ENCODE peak calls at places on chromosomes 6 and 20, in six cellular contexts. One of them, this sample, is unnamed.

GRCh38 chr6:147906361-147906760 is 397.9 kb downstream of the SAMD5 start:
- DNase-seq in uterus: no peak
- DNase-seq in left ventricle myocardium inferior: no peak
- DNase-seq in GM10248: no peak
- DNase-seq in GM23338: no peak
- DNase-seq in Peyer's patch: no peak
- DNase-seq in this sample: no peak

GRCh38 chr6:104558746-104559145 is 301.0 kb downstream of the HACE1 start:
- DNase-seq in left ventricle myocardium inferior: no peak
- DNase-seq in GM10248: no peak
- DNase-seq in Peyer's patch: no peak
- DNase-seq in uterus: no peak
- DNase-seq in GM23338: no peak
- DNase-seq in this sample: no peak

GRCh38 chr20:5642155-5642981 is 107.8 kb upstream of the SHLD1 start:
- DNase-seq in Peyer's patch: no peak
- DNase-seq in uterus: peak
- DNase-seq in GM23338: no peak
- DNase-seq in GM10248: no peak
- DNase-seq in left ventricle myocardium inferior: peak
- DNase-seq in this sample: no peak

GRCh38 chr6:37584654-37585522 is 85.2 kb upstream of the CCDC167 start:
- DNase-seq in left ventricle myocardium inferior: no peak
- DNase-seq in GM10248: no peak
- DNase-seq in Peyer's patch: no peak
- DNase-seq in uterus: no peak
- DNase-seq in GM23338: no peak
- DNase-seq in this sample: no peak

GRCh38 chr20:37622728-37623127 is 71.1 kb upstream of the CTNNBL1 start:
- DNase-seq in left ventricle myocardium inferior: no peak
- DNase-seq in GM10248: no peak
- DNase-seq in uterus: no peak
- DNase-seq in GM23338: peak
- DNase-seq in Peyer's patch: no peak
- DNase-seq in this sample: no peak

GRCh38 chr20:61420056-61420455 is 168.0 kb downstream of the CDH4 start:
- DNase-seq in GM23338: no peak
- DNase-seq in uterus: no peak
- DNase-seq in left ventricle myocardium inferior: no peak
- DNase-seq in Peyer's patch: no peak
- DNase-seq in GM10248: no peak
- DNase-seq in this sample: no peak

GRCh38 chr6:157323114-157323923 is at the start of gene TMEM242:
- DNase-seq in GM10248: peak
- DNase-seq in Peyer's patch: peak
- DNase-seq in uterus: peak
- DNase-seq in left ventricle myocardium inferior: peak
- DNase-seq in GM23338: peak
- DNase-seq in this sample: peak

GRCh38 chr6:113586413-113586812 is 270.7 kb upstream of the MARCKS start:
- DNase-seq in uterus: no peak
- DNase-seq in GM23338: no peak
- DNase-seq in GM10248: no peak
- DNase-seq in Peyer's patch: no peak
- DNase-seq in left ventricle myocardium inferior: no peak
- DNase-seq in this sample: no peak

DNA sequence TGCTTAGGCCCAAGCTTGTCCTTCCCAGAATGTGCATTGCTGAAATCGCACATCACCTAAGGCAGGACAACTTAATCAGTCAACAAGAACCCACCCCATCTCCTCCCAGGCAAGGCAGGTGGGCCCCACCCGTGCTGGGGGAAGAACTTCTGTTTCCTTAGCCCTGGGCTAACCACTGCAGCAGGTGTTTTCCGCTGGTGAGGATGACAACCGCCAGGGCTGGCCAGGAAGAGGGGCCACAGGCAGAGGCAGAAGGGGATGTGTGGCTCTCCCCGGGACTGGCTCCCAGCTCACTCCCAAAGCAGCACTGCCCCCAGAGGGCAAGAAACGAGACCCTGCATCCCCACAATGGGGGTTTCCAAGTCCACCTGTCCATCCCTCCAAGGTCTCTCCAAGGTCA is 168.4 kb upstream of the CST7 start:
- DNase-seq in left ventricle myocardium inferior: no peak
- DNase-seq in Peyer's patch: peak
- DNase-seq in uterus: no peak
- DNase-seq in GM10248: no peak
- DNase-seq in GM23338: peak
- DNase-seq in this sample: peak
- TF ChIP-seq CTCF in left ventricle myocardium inferior: no peak
- TF ChIP-seq CTCF in Peyer's patch: no peak
- TF ChIP-seq CTCF in uterus: no peak
- TF ChIP-seq CTCF in GM10248: no peak
- TF ChIP-seq CTCF in GM23338: no peak
- TF ChIP-seq CTCF in this sample: no peak

DNA sequence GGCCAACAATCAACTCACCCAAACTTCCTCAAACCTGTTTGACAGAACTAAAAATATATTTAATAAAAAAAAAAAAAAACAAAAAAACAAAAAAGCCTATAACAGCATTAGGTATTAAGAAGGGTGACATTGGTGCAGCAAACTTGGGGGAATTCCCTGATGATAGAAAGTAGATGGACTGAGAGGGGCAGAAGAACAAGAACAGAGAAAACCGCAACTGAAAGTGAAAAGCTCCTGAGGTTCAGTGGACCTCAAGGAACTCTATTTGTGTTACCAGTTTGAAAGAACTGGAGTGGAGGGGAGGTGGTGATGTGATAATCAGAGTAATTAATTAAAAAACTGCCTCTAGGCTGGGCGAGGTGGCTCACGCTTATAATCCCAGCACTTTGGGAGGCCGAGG is 53.8 kb downstream of the MACROD2 start:
- DNase-seq in uterus: no peak
- DNase-seq in Peyer's patch: no peak
- DNase-seq in left ventricle myocardium inferior: no peak
- DNase-seq in GM10248: peak
- DNase-seq in GM23338: no peak
- DNase-seq in this sample: no peak
- TF ChIP-seq CTCF in uterus: no peak
- TF ChIP-seq CTCF in Peyer's patch: no peak
- TF ChIP-seq CTCF in left ventricle myocardium inferior: no peak
- TF ChIP-seq CTCF in GM10248: no peak
- TF ChIP-seq CTCF in GM23338: no peak
- TF ChIP-seq CTCF in this sample: no peak

GRCh38 chr6:76633259-76633658 is 560.8 kb upstream of the IMPG1 start:
- DNase-seq in uterus: no peak
- DNase-seq in GM10248: no peak
- DNase-seq in left ventricle myocardium inferior: no peak
- DNase-seq in Peyer's patch: no peak
- DNase-seq in GM23338: peak
- DNase-seq in this sample: no peak
- TF ChIP-seq CTCF in uterus: no peak
- TF ChIP-seq CTCF in GM10248: no peak
- TF ChIP-seq CTCF in left ventricle myocardium inferior: no peak
- TF ChIP-seq CTCF in Peyer's patch: no peak
- TF ChIP-seq CTCF in GM23338: peak
- TF ChIP-seq CTCF in this sample: no peak

GRCh38 chr20:6700563-6701328 is 66.7 kb upstream of the BMP2 start:
- DNase-seq in GM23338: no peak
- DNase-seq in Peyer's patch: no peak
- DNase-seq in uterus: no peak
- DNase-seq in GM10248: no peak
- DNase-seq in left ventricle myocardium inferior: peak
- DNase-seq in this sample: no peak
- TF ChIP-seq CTCF in GM23338: no peak
- TF ChIP-seq CTCF in Peyer's patch: no peak
- TF ChIP-seq CTCF in uterus: no peak
- TF ChIP-seq CTCF in GM10248: no peak
- TF ChIP-seq CTCF in left ventricle myocardium inferior: no peak
- TF ChIP-seq CTCF in this sample: no peak

GRCh38 chr6:82589509-82590206 is 226.0 kb downstream of the TPBG start:
- DNase-seq in GM10248: no peak
- DNase-seq in left ventricle myocardium inferior: no peak
- DNase-seq in uterus: no peak
- DNase-seq in Peyer's patch: no peak
- DNase-seq in GM23338: peak
- DNase-seq in this sample: peak
- TF ChIP-seq CTCF in GM10248: peak
- TF ChIP-seq CTCF in left ventricle myocardium inferior: no peak
- TF ChIP-seq CTCF in uterus: no peak
- TF ChIP-seq CTCF in Peyer's patch: no peak
- TF ChIP-seq CTCF in GM23338: peak
- TF ChIP-seq CTCF in this sample: peak

GRCh38 chr6:117920493-117920845 is 13.4 kb downstream of the SLC35F1 start:
- DNase-seq in GM23338: peak
- DNase-seq in left ventricle myocardium inferior: no peak
- DNase-seq in Peyer's patch: no peak
- DNase-seq in GM10248: no peak
- DNase-seq in uterus: no peak
- DNase-seq in this sample: no peak

GRCh38 chr6:117916483-117916882 is 9.4 kb downstream of the SLC35F1 start:
- DNase-seq in left ventricle myocardium inferior: no peak
- DNase-seq in uterus: no peak
- DNase-seq in GM10248: no peak
- DNase-seq in Peyer's patch: no peak
- DNase-seq in GM23338: no peak
- DNase-seq in this sample: no peak

GRCh38 chr6:117919775-117920492 is 12.9 kb downstream of the SLC35F1 start:
- DNase-seq in Peyer's patch: peak
- DNase-seq in left ventricle myocardium inferior: no peak
- DNase-seq in GM23338: peak
- DNase-seq in GM10248: no peak
- DNase-seq in uterus: peak
- DNase-seq in this sample: no peak

GRCh38 chr6:117917176-117917575 is 10.1 kb downstream of the SLC35F1 start:
- DNase-seq in GM23338: no peak
- DNase-seq in uterus: no peak
- DNase-seq in left ventricle myocardium inferior: no peak
- DNase-seq in GM10248: no peak
- DNase-seq in Peyer's patch: no peak
- DNase-seq in this sample: no peak

GRCh38 chr6:117918454-117918853 is 11.4 kb downstream of the SLC35F1 start:
- DNase-seq in GM10248: peak
- DNase-seq in uterus: no peak
- DNase-seq in GM23338: peak
- DNase-seq in left ventricle myocardium inferior: no peak
- DNase-seq in Peyer's patch: no peak
- DNase-seq in this sample: no peak
- TF ChIP-seq CTCF in GM10248: no peak
- TF ChIP-seq CTCF in uterus: no peak
- TF ChIP-seq CTCF in GM23338: peak
- TF ChIP-seq CTCF in left ventricle myocardium inferior: no peak
- TF ChIP-seq CTCF in Peyer's patch: no peak
- TF ChIP-seq CTCF in this sample: no peak

DNA sequence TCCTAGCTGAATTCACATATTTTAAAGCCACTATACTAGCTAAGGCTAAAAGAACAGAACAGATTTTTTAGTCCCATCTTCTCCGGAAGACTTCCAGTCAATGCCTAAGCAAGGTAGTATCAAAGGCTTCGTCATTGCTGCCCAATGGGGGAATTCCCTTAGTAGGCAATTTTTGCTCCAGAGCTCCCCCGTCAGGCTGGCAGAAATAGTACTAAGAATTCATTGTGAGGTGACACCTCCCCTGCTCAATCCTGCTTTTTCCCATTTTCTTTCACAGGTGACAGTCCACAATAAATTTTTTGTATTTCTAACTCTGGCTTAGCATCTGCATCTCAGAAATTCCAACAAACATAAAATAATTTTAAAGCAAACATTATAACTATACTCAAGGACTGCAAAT is 52.8 kb upstream of the SRSF6 start:
- DNase-seq in GM10248: peak
- DNase-seq in uterus: no peak
- DNase-seq in left ventricle myocardium inferior: no peak
- DNase-seq in Peyer's patch: no peak
- DNase-seq in GM23338: peak
- DNase-seq in this sample: peak
- TF ChIP-seq CTCF in GM10248: peak
- TF ChIP-seq CTCF in uterus: no peak
- TF ChIP-seq CTCF in left ventricle myocardium inferior: no peak
- TF ChIP-seq CTCF in Peyer's patch: no peak
- TF ChIP-seq CTCF in GM23338: peak
- TF ChIP-seq CTCF in this sample: peak